ENCODE peak calls at places on chromosomes 16 and 17, in eight cellular contexts. H is stimulated activated naive CD4-positive, alpha-beta T cell treated with Interleukin-2 at 50 U/mL for 16 hours; B is activated CD4-positive, alpha-beta T cell treated with anti-CD3 and anti-CD28 coated beads, Interleukin-2, amount 50 U/mL, for 1 hour; N is midbrain; S is NCI-H1092; C is left ventricle myocardium superior; G is HFF-Myc; T is EL. K is an unnamed sample.

GRCh38 chr17:5557485-5557884 is 26.8 kb downstream of the NLRP1 start:
- DNase-seq in G (peak), C (no peak), B (no peak), T (peak), S (no peak), H (no peak), N (no peak), K (no peak)

GRCh38 chr16:24013733-24014645 is 178.2 kb downstream of the PRKCB start:
- DNase-seq in H (peak), B (peak), T (no peak), N (no peak), G (no peak), C (no peak), S (no peak), K (no peak)

GRCh38 chr16:183005-183404 is 2.7 kb downstream of the HBQ1 start:
- DNase-seq in N (no peak), H (no peak), G (no peak), T (no peak), S (no peak), C (no peak), B (no peak), K (no peak)

GRCh38 chr17:74259667-74260524 is 14.1 kb upstream of the DNAI2 start:
- DNase-seq in S (no peak), G (no peak), C (no peak), B (no peak), T (no peak), H (no peak), N (no peak), K (no peak)

GRCh38 chr17:57084361-57084801 is 665 bp upstream of the AKAP1 start:
- DNase-seq in H (no peak), G (no peak), N (no peak), T (no peak), C (no peak), B (no peak), S (no peak), K (no peak)

GRCh38 chr17:66571745-66572144 is 263.2 kb upstream of the CACNG5 start:
- DNase-seq in N (no peak), H (no peak), B (no peak), G (no peak), T (no peak), S (no peak), C (no peak), K (peak)

GRCh38 chr16:87458424-87458915 is 34.4 kb downstream of the ZCCHC14 start:
- DNase-seq in S (no peak), H (no peak), C (no peak), T (no peak), G (no peak), N (no peak), B (no peak), K (no peak)

GRCh38 chr17:5097101-5097834 is 14.4 kb downstream of the ZNF232 start:
- DNase-seq in H (no peak), C (peak), T (no peak), B (peak), G (no peak), N (peak), S (peak), K (peak)

GRCh38 chr16:76766538-76766937 is 424.5 kb upstream of the MON1B start:
- DNase-seq in S (no peak), B (no peak), G (no peak), H (no peak), N (no peak), C (no peak), T (no peak), K (no peak)

GRCh38 chr17:49061524-49061943 is 64.3 kb downstream of the IGF2BP1 start:
- DNase-seq in C (no peak), B (no peak), N (no peak), T (no peak), G (no peak), S (no peak), H (no peak), K (no peak)

GRCh38 chr17:42329025-42329976 is 41.0 kb downstream of the STAT5A start:
- DNase-seq in B (no peak), H (no peak), N (no peak), C (no peak), G (peak), S (no peak), T (peak), K (no peak)

GRCh38 chr16:964696-965395 is 5.9 kb downstream of the LMF1 start:
- DNase-seq in T (peak), G (no peak), H (peak), S (no peak), B (peak), N (peak), C (no peak), K (no peak)

GRCh38 chr16:68528686-68529379 is 10.3 kb upstream of the ZFP90 start:
- DNase-seq in T (peak), G (peak), B (peak), H (peak), N (peak), S (peak), C (peak), K (peak)

GRCh38 chr16:378821-379182 is 3.0 kb downstream of the PGAP6 start:
- DNase-seq in C (no peak), G (no peak), S (no peak), H (no peak), B (no peak), N (no peak), T (no peak), K (no peak)

GRCh38 chr17:68394608-68395331 is 62.5 kb downstream of the WIPI1 start:
- DNase-seq in G (no peak), S (no peak), T (no peak), C (no peak), N (no peak), H (no peak), B (no peak), K (no peak)

K was measured in left lobe of liver.